ENCODE peak calls at places on chromosomes 12 and 14, in four cellular contexts. O is uterus, E is cardiac muscle cell, S is kidney. F is an unnamed sample.

GRCh38 chr12:122080149-122081107 is 1.9 kb downstream of the MLXIP start:
- DNase-seq in O (peak), E (no peak), S (peak), F (peak)

GRCh38 chr12:92554316-92554905 is 148.4 kb upstream of the PLEKHG7 start:
- DNase-seq in O (no peak), E (no peak), S (no peak), F (no peak)

GRCh38 chr12:124709722-124710656 is 142.6 kb upstream of the NCOR2 start:
- DNase-seq in E (no peak), O (no peak), S (peak), F (no peak)

GRCh38 chr12:28974166-28974565 is 174.9 kb upstream of the FAR2 start:
- DNase-seq in O (no peak), S (no peak), E (no peak), F (no peak)

GRCh38 chr14:91872011-91872476 is 4.7 kb upstream of the TC2N start:
- DNase-seq in E (no peak), S (peak), O (no peak), F (no peak)

GRCh38 chr12:34394211-34395055 is 372.1 kb downstream of the ALG10 start:
- DNase-seq in S (peak), O (no peak), E (no peak), F (peak)

GRCh38 chr12:108959748-108960655 is 60.9 kb downstream of the SVOP start:
- DNase-seq in S (no peak), E (no peak), O (no peak), F (no peak)

GRCh38 chr12:109962388-109962787 is 33.8 kb downstream of the GIT2 start:
- DNase-seq in E (no peak), S (no peak), O (no peak), F (no peak)

GRCh38 chr14:61577506-61577931 is 117.8 kb upstream of the HIF1A start:
- DNase-seq in E (no peak), O (no peak), S (no peak), F (no peak)

GRCh38 chr14:30227871-30228270 is 300.2 kb upstream of the PRKD1 start:
- DNase-seq in E (no peak), S (no peak), O (peak), F (peak)

GRCh38 chr14:64208981-64209380 is 85.2 kb downstream of the ESR2 start:
- DNase-seq in O (no peak), E (no peak), S (no peak), F (no peak)

GRCh38 chr12:44000309-44000952 is 164.6 kb downstream of the TMEM117 start:
- DNase-seq in O (no peak), E (peak), S (no peak), F (no peak)

GRCh38 chr14:78509516-78509915 is 339.3 kb downstream of the NRXN3 start:
- DNase-seq in E (no peak), S (no peak), O (no peak), F (no peak)

GRCh38 chr14:78508023-78508422 is 337.9 kb downstream of the NRXN3 start:
- DNase-seq in O (no peak), E (no peak), S (no peak), F (no peak)

GRCh38 chr14:78512021-78512420 is 341.8 kb downstream of the NRXN3 start:
- DNase-seq in E (no peak), S (no peak), O (no peak), F (no peak)
- H3K27ac ChIP-seq in E (no peak), S (no peak), O (no peak), F (no peak)

GRCh38 chr12:3216097-3216496 is 138.9 kb downstream of the TSPAN9 start:
- DNase-seq in E (no peak), O (no peak), S (no peak), F (no peak)
- H3K27ac ChIP-seq in E (peak), O (peak), S (no peak), F (peak)

GRCh38 chr12:65845751-65846537 is 21.7 kb downstream of the HMGA2 start:
- DNase-seq in E (no peak), S (no peak), O (no peak), F (no peak)
- H3K27ac ChIP-seq in E (no peak), S (no peak), O (no peak), F (no peak)

GRCh38 chr12:54394281-54394719 is 9.8 kb upstream of the ZNF385A start:
- DNase-seq in E (peak), O (peak), S (peak), F (no peak)
- H3K27ac ChIP-seq in E (no peak), O (no peak), S (no peak), F (no peak)

GRCh38 chr12:120239776-120240494 is 25.6 kb downstream of the PXN start:
- DNase-seq in O (no peak), S (peak), E (no peak), F (peak)

GRCh38 chr12:120242971-120243699 is 22.4 kb downstream of the PXN start:
- DNase-seq in S (no peak), E (no peak), O (no peak), F (peak)

GRCh38 chr12:120240495-120240833 is 25.1 kb downstream of the PXN start:
- DNase-seq in O (no peak), S (peak), E (no peak), F (no peak)

GRCh38 chr12:120242275-120242799 is 23.2 kb downstream of the PXN start:
- DNase-seq in O (no peak), S (peak), E (no peak), F (peak)

DNA sequence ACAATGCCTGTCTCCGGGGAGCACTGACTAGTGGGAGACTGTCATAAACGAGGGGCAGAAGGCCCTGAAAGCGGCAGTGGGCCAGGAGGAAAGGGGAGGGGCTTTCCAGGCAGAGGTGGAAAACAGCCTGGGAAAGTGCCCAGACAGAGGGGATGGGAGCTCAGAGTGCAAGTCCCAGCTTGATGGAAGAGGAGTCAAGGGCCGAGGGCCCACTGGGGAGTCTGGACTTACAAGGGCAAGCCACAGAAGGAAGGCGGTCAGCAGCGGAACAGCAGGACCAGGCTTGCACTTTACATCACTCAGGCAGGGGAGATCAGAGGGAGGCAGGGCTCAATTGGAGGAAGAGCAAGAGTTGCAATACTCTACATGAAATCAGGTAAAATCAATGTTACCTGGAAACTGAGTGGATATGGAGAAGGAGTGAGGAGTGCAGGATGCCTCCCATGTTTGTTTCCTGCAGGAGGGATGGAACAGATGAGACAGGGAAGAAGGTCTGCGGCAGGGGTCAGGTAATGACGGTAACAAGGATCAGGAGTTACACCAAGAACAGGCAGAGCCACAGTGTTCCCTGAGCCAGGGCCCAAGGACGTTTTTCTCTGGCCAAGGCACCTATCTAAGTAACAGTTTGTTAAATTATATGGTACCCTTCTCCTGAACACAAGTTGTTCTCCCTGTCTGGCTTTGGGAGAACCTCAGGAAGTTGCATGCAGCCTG is 23.8 kb downstream of the PXN start:
- DNase-seq in O (no peak), E (no peak), S (peak), F (peak)
- H3K27ac ChIP-seq in O (peak), E (peak), S (peak), F (peak)

F was measured in right cardiac atrium.